ENCODE peak calls at places on chromosomes 7 and 10, in seven cellular contexts. One of them, this sample, is unnamed.

GRCh38 chr10:59234814-59235429 is 58.5 kb downstream of the PHYHIPL start:
- DNase-seq in transverse colon: peak; percentile 11
- DNase-seq in sigmoid colon: no peak
- DNase-seq in A549: no peak
- DNase-seq in tibial nerve: no peak
- DNase-seq in SK-N-SH: no peak
- DNase-seq in upper lobe of left lung: no peak
- DNase-seq in this sample: no peak

GRCh38 chr10:61781969-61782403 is 119.3 kb downstream of the CABCOCO1 start:
- DNase-seq in transverse colon: no peak
- DNase-seq in sigmoid colon: no peak
- DNase-seq in A549: no peak
- DNase-seq in tibial nerve: no peak
- DNase-seq in SK-N-SH: no peak
- DNase-seq in upper lobe of left lung: no peak
- DNase-seq in this sample: no peak

GRCh38 chr7:5523052-5523711 is 99.5 kb upstream of the TNRC18 start:
- DNase-seq in transverse colon: peak; percentile 44
- DNase-seq in sigmoid colon: peak; percentile 86
- DNase-seq in A549: no peak
- DNase-seq in tibial nerve: no peak
- DNase-seq in SK-N-SH: no peak
- DNase-seq in upper lobe of left lung: no peak
- DNase-seq in this sample: no peak

GRCh38 chr7:16244469-16244868 is 176.9 kb downstream of the CRPPA start:
- DNase-seq in transverse colon: no peak
- DNase-seq in sigmoid colon: no peak
- DNase-seq in A549: no peak
- DNase-seq in tibial nerve: no peak
- DNase-seq in SK-N-SH: no peak
- DNase-seq in upper lobe of left lung: no peak
- DNase-seq in this sample: no peak

GRCh38 chr7:3451696-3452095 is 150.6 kb downstream of the SDK1 start:
- DNase-seq in transverse colon: no peak
- DNase-seq in sigmoid colon: no peak
- DNase-seq in A549: no peak
- DNase-seq in tibial nerve: no peak
- DNase-seq in SK-N-SH: no peak
- DNase-seq in upper lobe of left lung: no peak
- DNase-seq in this sample: no peak

GRCh38 chr7:98285132-98286092 is 3.9 kb downstream of the BRI3 start:
- DNase-seq in transverse colon: no peak
- DNase-seq in sigmoid colon: no peak
- DNase-seq in A549: no peak
- DNase-seq in tibial nerve: no peak
- DNase-seq in SK-N-SH: peak; percentile 29
- DNase-seq in upper lobe of left lung: peak; percentile 74
- DNase-seq in this sample: no peak

GRCh38 chr7:7895754-7896153 is 72.8 kb upstream of the GLCCI1 start:
- DNase-seq in transverse colon: no peak
- DNase-seq in sigmoid colon: no peak
- DNase-seq in A549: no peak
- DNase-seq in tibial nerve: no peak
- DNase-seq in SK-N-SH: no peak
- DNase-seq in upper lobe of left lung: no peak
- DNase-seq in this sample: no peak

GRCh38 chr7:105879782-105880181 is 3.4 kb upstream of the ATXN7L1 start:
- DNase-seq in transverse colon: no peak
- DNase-seq in sigmoid colon: no peak
- DNase-seq in A549: no peak
- DNase-seq in tibial nerve: no peak
- DNase-seq in SK-N-SH: no peak
- DNase-seq in upper lobe of left lung: no peak
- DNase-seq in this sample: no peak

GRCh38 chr10:127467793-127468192 is 81.3 kb upstream of the NPS start:
- DNase-seq in transverse colon: no peak
- DNase-seq in sigmoid colon: no peak
- DNase-seq in A549: no peak
- DNase-seq in tibial nerve: no peak
- DNase-seq in SK-N-SH: no peak
- DNase-seq in upper lobe of left lung: no peak
- DNase-seq in this sample: no peak

GRCh38 chr7:130897515-130898419 is 163.8 kb upstream of the KLF14 start:
- DNase-seq in transverse colon: no peak
- DNase-seq in sigmoid colon: no peak
- DNase-seq in A549: no peak
- DNase-seq in tibial nerve: no peak
- DNase-seq in SK-N-SH: peak; percentile 34
- DNase-seq in upper lobe of left lung: peak; percentile 43
- DNase-seq in this sample: no peak

GRCh38 chr10:125840406-125840805 is 17.1 kb downstream of the BCCIP start:
- DNase-seq in transverse colon: no peak
- DNase-seq in sigmoid colon: no peak
- DNase-seq in A549: no peak
- DNase-seq in tibial nerve: no peak
- DNase-seq in SK-N-SH: no peak
- DNase-seq in upper lobe of left lung: no peak
- DNase-seq in this sample: no peak

GRCh38 chr10:17605936-17606335 is 11.2 kb downstream of the HACD1 start:
- DNase-seq in transverse colon: no peak
- DNase-seq in sigmoid colon: no peak
- DNase-seq in A549: no peak
- DNase-seq in tibial nerve: no peak
- DNase-seq in SK-N-SH: no peak
- DNase-seq in upper lobe of left lung: no peak
- DNase-seq in this sample: no peak

GRCh38 chr7:39526676-39527075 is 39.5 kb upstream of the YAE1 start:
- DNase-seq in transverse colon: no peak
- DNase-seq in sigmoid colon: no peak
- DNase-seq in A549: no peak
- DNase-seq in tibial nerve: no peak
- DNase-seq in SK-N-SH: no peak
- DNase-seq in upper lobe of left lung: no peak
- DNase-seq in this sample: no peak

GRCh38 chr7:25068814-25069213 is 56.2 kb downstream of the CYCS start:
- DNase-seq in transverse colon: no peak
- DNase-seq in sigmoid colon: no peak
- DNase-seq in A549: no peak
- DNase-seq in tibial nerve: no peak
- DNase-seq in SK-N-SH: no peak
- DNase-seq in upper lobe of left lung: no peak
- DNase-seq in this sample: no peak

GRCh38 chr10:59373071-59373470 is 10.7 kb upstream of the FAM13C start:
- DNase-seq in transverse colon: no peak
- DNase-seq in sigmoid colon: no peak
- DNase-seq in A549: no peak
- DNase-seq in tibial nerve: no peak
- DNase-seq in SK-N-SH: no peak
- DNase-seq in upper lobe of left lung: no peak
- DNase-seq in this sample: no peak

GRCh38 chr10:3525832-3526449 is 259.1 kb downstream of the KLF6 start:
- DNase-seq in transverse colon: peak; percentile 26
- DNase-seq in sigmoid colon: peak; percentile 80
- DNase-seq in A549: peak; percentile 98
- DNase-seq in tibial nerve: peak; percentile 44
- DNase-seq in SK-N-SH: no peak
- DNase-seq in upper lobe of left lung: no peak
- DNase-seq in this sample: no peak

DNA sequence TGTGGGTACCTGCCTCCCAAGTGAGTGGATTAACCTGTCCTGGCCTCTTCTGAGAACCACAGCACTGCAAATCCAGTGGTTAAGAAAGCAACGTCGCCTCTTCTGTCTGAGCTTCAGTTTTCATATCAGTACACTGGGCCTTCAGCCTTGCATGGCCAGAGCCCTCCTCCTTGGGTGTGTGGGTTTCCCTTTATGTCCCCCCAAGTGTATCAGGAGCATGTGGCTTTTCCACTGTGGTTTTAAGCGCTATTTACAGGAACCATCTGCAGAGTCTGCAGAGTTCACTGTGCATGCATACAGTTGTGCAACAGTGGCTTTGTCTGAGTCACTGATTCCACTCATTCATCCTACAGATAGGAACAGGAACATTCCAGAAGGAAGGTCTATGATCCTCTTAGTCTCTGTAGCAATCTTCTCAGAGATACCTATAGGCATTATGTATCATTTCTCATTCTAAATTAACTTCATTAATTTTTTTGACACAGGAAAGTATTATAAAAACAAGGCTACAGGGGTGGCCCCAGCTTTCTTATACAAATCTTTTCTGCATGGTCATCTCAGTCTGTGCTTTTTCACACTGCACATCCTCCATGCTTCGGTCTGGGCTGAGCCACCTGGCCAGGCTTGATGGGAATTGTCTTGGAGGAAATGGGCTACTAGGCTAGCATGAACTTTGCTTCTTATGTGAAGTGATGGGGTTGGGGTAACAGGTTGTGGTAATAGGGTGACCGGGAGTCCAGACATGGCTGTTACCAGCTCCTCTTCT is 17.1 kb downstream of the MBL2 start:
- DNase-seq in transverse colon: peak; percentile 7
- DNase-seq in sigmoid colon: no peak
- DNase-seq in A549: no peak
- DNase-seq in tibial nerve: no peak
- DNase-seq in SK-N-SH: no peak
- DNase-seq in upper lobe of left lung: no peak
- DNase-seq in this sample: no peak
- TF ChIP-seq EP300 in transverse colon: no peak
- TF ChIP-seq EP300 in sigmoid colon: no peak
- TF ChIP-seq EP300 in A549: no peak
- TF ChIP-seq EP300 in tibial nerve: no peak
- TF ChIP-seq EP300 in SK-N-SH: no peak
- TF ChIP-seq EP300 in upper lobe of left lung: no peak
- TF ChIP-seq EP300 in this sample: no peak

GRCh38 chr10:12214763-12215218 is 18.8 kb downstream of the CDC123 start:
- DNase-seq in transverse colon: peak; percentile 19
- DNase-seq in sigmoid colon: no peak
- DNase-seq in A549: peak; percentile 40
- DNase-seq in tibial nerve: no peak
- DNase-seq in SK-N-SH: peak; percentile 47
- DNase-seq in upper lobe of left lung: no peak
- DNase-seq in this sample: no peak
- H3K4me3 ChIP-seq in transverse colon: peak overlapping the region; percentile 26
- H3K4me3 ChIP-seq in sigmoid colon: peak overlapping the region; percentile 20
- H3K4me3 ChIP-seq in A549: no peak overlapping the region
- H3K4me3 ChIP-seq in tibial nerve: peak overlapping the region; percentile 25
- H3K4me3 ChIP-seq in SK-N-SH: no peak overlapping the region
- H3K4me3 ChIP-seq in upper lobe of left lung: peak overlapping the region; percentile 32
- H3K4me3 ChIP-seq in this sample: no peak overlapping the region

GRCh38 chr7:157400171-157400860 is 63.5 kb downstream of the DNAJB6 start:
- DNase-seq in transverse colon: no peak
- DNase-seq in sigmoid colon: peak; percentile 66
- DNase-seq in A549: no peak
- DNase-seq in tibial nerve: no peak
- DNase-seq in SK-N-SH: peak; percentile 36
- DNase-seq in upper lobe of left lung: peak; percentile 62
- DNase-seq in this sample: no peak

GRCh38 chr7:157397036-157397720 is 60.4 kb downstream of the DNAJB6 start:
- DNase-seq in transverse colon: no peak
- DNase-seq in sigmoid colon: peak; percentile 62
- DNase-seq in A549: no peak
- DNase-seq in tibial nerve: no peak
- DNase-seq in SK-N-SH: peak; percentile 46
- DNase-seq in upper lobe of left lung: peak; percentile 55
- DNase-seq in this sample: no peak

GRCh38 chr7:157396316-157397035 is 59.7 kb downstream of the DNAJB6 start:
- DNase-seq in transverse colon: no peak
- DNase-seq in sigmoid colon: peak; percentile 38
- DNase-seq in A549: no peak
- DNase-seq in tibial nerve: no peak
- DNase-seq in SK-N-SH: peak; percentile 55
- DNase-seq in upper lobe of left lung: peak; percentile 29
- DNase-seq in this sample: no peak

GRCh38 chr7:157399086-157399687 is 62.4 kb downstream of the DNAJB6 start:
- DNase-seq in transverse colon: no peak
- DNase-seq in sigmoid colon: peak; percentile 58
- DNase-seq in A549: no peak
- DNase-seq in tibial nerve: no peak
- DNase-seq in SK-N-SH: peak; percentile 10
- DNase-seq in upper lobe of left lung: peak; percentile 54
- DNase-seq in this sample: no peak

DNA sequence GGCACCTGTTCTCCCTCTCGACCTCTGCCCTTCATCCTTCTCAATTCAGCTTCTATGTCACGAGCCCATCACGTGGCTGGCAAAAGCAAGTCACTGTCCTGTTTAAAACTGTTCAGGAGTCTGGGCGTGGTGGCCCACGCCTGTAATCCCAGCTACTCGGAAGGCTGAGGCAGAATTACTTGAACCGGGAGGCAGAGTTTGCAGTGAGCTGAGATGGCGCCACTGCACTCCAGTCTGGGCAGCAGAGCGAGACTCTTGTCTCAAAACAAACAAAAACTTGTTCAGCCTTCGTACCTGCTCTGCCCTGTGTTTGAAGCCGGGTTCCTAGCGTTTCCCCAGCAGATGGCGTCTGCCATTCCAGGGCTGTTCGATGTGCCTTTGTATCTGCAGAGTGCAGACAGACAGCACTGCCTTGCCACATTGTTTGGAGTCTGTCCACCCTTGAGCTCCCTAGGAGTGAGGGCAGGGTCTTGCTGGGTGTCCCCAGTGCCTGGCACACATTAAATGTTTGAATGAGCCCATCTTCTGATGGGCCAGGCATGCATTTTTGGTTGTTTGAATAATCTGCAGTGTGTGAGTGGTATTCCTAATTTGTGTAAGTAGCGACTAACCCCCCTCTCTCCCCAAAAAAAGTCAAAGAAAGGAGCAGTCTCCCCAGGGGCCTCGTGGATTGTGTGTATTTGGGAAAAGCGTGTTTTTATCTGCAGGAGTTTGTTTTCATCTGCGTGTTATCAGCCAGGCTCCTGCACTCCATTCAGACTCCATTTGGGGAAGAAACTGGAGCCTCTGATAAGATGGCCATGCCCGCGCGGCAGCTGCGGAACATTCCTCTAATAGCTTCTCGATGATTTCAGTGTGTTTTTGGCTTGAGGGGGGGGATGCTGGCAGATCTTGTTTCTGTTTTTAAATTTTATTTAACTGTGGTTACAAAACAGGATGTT is 61.2 kb downstream of the DNAJB6 start:
- DNase-seq in transverse colon: peak; percentile 25
- DNase-seq in sigmoid colon: peak; percentile 61
- DNase-seq in A549: peak; percentile 59
- DNase-seq in tibial nerve: no peak
- DNase-seq in SK-N-SH: peak; percentile 86
- DNase-seq in upper lobe of left lung: no peak
- DNase-seq in this sample: peak; percentile 57
- TF ChIP-seq EP300 in transverse colon: no peak
- TF ChIP-seq EP300 in sigmoid colon: no peak
- TF ChIP-seq EP300 in A549: no peak
- TF ChIP-seq EP300 in tibial nerve: no peak
- TF ChIP-seq EP300 in SK-N-SH: peak; percentile 52
- TF ChIP-seq EP300 in upper lobe of left lung: no peak
- TF ChIP-seq EP300 in this sample: no peak

DNA sequence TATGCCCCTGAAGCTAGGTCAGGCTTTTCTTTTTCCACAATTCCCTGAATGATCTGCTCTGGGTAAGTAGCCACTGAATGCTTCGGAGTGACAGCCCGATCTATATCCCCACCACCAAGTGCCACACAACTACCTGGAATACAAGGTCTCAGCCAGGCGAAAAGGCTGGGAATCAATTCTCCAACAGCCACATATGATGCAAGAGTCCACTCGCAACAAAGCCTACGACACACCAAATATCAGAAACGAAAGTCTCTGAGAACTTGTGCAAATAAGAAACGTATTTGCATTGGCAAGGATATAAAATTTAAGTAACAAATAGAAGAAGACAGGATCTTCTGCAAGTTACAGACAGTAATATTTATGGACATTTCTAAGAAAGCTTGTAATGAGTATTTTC is 5.7 kb downstream of the HIPK2 start:
- DNase-seq in transverse colon: no peak
- DNase-seq in sigmoid colon: no peak
- DNase-seq in A549: no peak
- DNase-seq in tibial nerve: no peak
- DNase-seq in SK-N-SH: no peak
- DNase-seq in upper lobe of left lung: no peak
- DNase-seq in this sample: no peak
- H3K4me3 ChIP-seq in transverse colon: no peak overlapping the region
- H3K4me3 ChIP-seq in sigmoid colon: no peak overlapping the region
- H3K4me3 ChIP-seq in A549: peak overlapping the region; percentile 29
- H3K4me3 ChIP-seq in tibial nerve: no peak overlapping the region
- H3K4me3 ChIP-seq in SK-N-SH: no peak overlapping the region
- H3K4me3 ChIP-seq in upper lobe of left lung: no peak overlapping the region
- H3K4me3 ChIP-seq in this sample: no peak overlapping the region

This sample was measured in ovary.